ENCODE peak calls at places on chromosome 20, in seven cellular contexts. D is small intestine; H is CD8-positive, alpha-beta T cell; U is left ventricle myocardium superior; O is fibroblast of lung; N is COR-L47; C is transverse colon. V is an unnamed sample.

GRCh38 chr20:5569021-5569420 is 181.2 kb upstream of the SHLD1 start:
- DNase-seq in D (peak; percentile 72), H (peak; percentile 47), U (no peak), O (peak; percentile 69), N (peak; percentile 30), C (peak; percentile 42), V (peak; percentile 21)

GRCh38 chr20:19348582-19348981 is 136.1 kb downstream of the SLC24A3 start:
- DNase-seq in D (no peak), H (no peak), U (no peak), O (no peak), N (no peak), C (no peak), V (no peak)

GRCh38 chr20:49345538-49345937 is 67.7 kb upstream of the ZNFX1 start:
- DNase-seq in D (no peak), H (no peak), U (peak; percentile 42), O (peak; percentile 18), N (no peak), C (no peak), V (no peak)

GRCh38 chr20:62819494-62820174 is 2.8 kb downstream of the COL9A3 start:
- DNase-seq in D (no peak), H (no peak), U (peak; percentile 57), O (peak; percentile 69), N (no peak), C (no peak), V (no peak)

GRCh38 chr20:3712279-3712873 is at the start of gene SIGLEC1:
- DNase-seq in D (no peak), H (no peak), U (peak; percentile 77), O (no peak), N (no peak), C (peak; percentile 54), V (peak; percentile 31)

GRCh38 chr20:22791877-22792525 is 207.6 kb upstream of the FOXA2 start:
- DNase-seq in D (no peak), H (no peak), U (no peak), O (no peak), N (no peak), C (no peak), V (no peak)

GRCh38 chr20:60138263-60139127 is 180.3 kb downstream of the CDH26 start:
- DNase-seq in D (no peak), H (no peak), U (peak; percentile 60), O (peak; percentile 18), N (no peak), C (peak; percentile 48), V (no peak)

GRCh38 chr20:48041078-48041780 is 255.9 kb upstream of the SULF2 start:
- DNase-seq in D (no peak), H (no peak), U (no peak), O (no peak), N (no peak), C (no peak), V (no peak)

GRCh38 chr20:47498606-47499005 is 3.1 kb upstream of the NCOA3 start:
- DNase-seq in D (no peak), H (no peak), U (no peak), O (no peak), N (no peak), C (no peak), V (no peak)

GRCh38 chr20:61879694-61880093 is 186.0 kb downstream of the TAF4 start:
- DNase-seq in D (no peak), H (no peak), U (no peak), O (no peak), N (no peak), C (no peak), V (no peak)

GRCh38 chr20:24651171-24651972 is 181.9 kb downstream of the SYNDIG1 start:
- DNase-seq in D (no peak), H (no peak), U (no peak), O (peak; percentile 89), N (no peak), C (no peak), V (no peak)

GRCh38 chr20:20824924-20825584 is 112.6 kb upstream of the RALGAPA2 start:
- DNase-seq in D (peak; percentile 53), H (peak; percentile 35), U (peak; percentile 59), O (peak; percentile 28), N (peak; percentile 56), C (peak; percentile 58), V (no peak)

GRCh38 chr20:50953821-50954220 is 4.5 kb downstream of the DPM1 start:
- DNase-seq in D (no peak), H (no peak), U (no peak), O (no peak), N (no peak), C (no peak), V (no peak)

GRCh38 chr20:62617711-62618483 is 24.4 kb upstream of the SLCO4A1 start:
- DNase-seq in D (no peak), H (peak; percentile 60), U (peak; percentile 78), O (no peak), N (no peak), C (peak; percentile 47), V (no peak)

GRCh38 chr20:13430346-13431002 is 208.3 kb downstream of the TASP1 start:
- DNase-seq in D (peak; percentile 65), H (no peak), U (no peak), O (no peak), N (no peak), C (no peak), V (no peak)

GRCh38 chr20:24149881-24150307 is 161.3 kb upstream of the GGTLC1 start:
- DNase-seq in D (peak; percentile 9), H (no peak), U (peak; percentile 72), O (no peak), N (no peak), C (no peak), V (no peak)

GRCh38 chr20:42179768-42180167 is 561.6 kb upstream of the CHD6 start:
- DNase-seq in D (no peak), H (no peak), U (no peak), O (no peak), N (no peak), C (no peak), V (no peak)

GRCh38 chr20:45611054-45611453 is 18.5 kb upstream of the WFDC10A start:
- DNase-seq in D (no peak), H (no peak), U (no peak), O (peak; percentile 16), N (no peak), C (no peak), V (no peak)

GRCh38 chr20:53578492-53579222 is 15.0 kb downstream of the ZNF217 start:
- DNase-seq in D (peak; percentile 88), H (peak; percentile 54), U (no peak), O (peak; percentile 95), N (peak; percentile 48), C (peak; percentile 51), V (peak; percentile 76)

GRCh38 chr20:43798591-43799149 is 71.9 kb upstream of the GTSF1L start:
- DNase-seq in D (no peak), H (no peak), U (no peak), O (no peak), N (no peak), C (no peak), V (no peak)

V was measured in SIG-M5.